ENCODE peak calls at places on chromosome 4, in nine cellular contexts. J, M, V, G, O, D, W, X and Y are unnamed samples.

GRCh38 chr4:37243061-37243460 is 1.5 kb upstream of the NWD2 start:
- DNase-seq in D (no peak), J (no peak), X (no peak), M (no peak), G (no peak), O (no peak), V (no peak), W (no peak), Y (no peak)

GRCh38 chr4:136562842-136563241 is 969.5 kb downstream of the PCDH18 start:
- DNase-seq in W (no peak), O (no peak), X (peak; percentile 47), J (no peak), M (no peak), G (no peak), D (no peak), V (no peak), Y (no peak)

GRCh38 chr4:175071123-175071522 is 153.0 kb downstream of the ADAM29 start:
- DNase-seq in O (no peak), D (no peak), J (no peak), M (no peak), G (no peak), V (no peak), X (no peak), W (no peak), Y (no peak)

GRCh38 chr4:6840062-6840976 is 57.8 kb downstream of the KIAA0232 start:
- DNase-seq in J (no peak), V (no peak), G (no peak), O (no peak), D (no peak), X (peak; percentile 53), M (peak; percentile 73), W (no peak), Y (no peak)

GRCh38 chr4:81839347-81840042 is 367.8 kb upstream of the RASGEF1B start:
- DNase-seq in G (peak; percentile 53), J (no peak), W (no peak), D (no peak), O (no peak), V (peak; percentile 17), M (no peak), X (no peak), Y (no peak)

GRCh38 chr4:182495111-182495510 is 251.9 kb downstream of the TENM3 start:
- DNase-seq in X (no peak), M (no peak), D (no peak), O (no peak), V (no peak), W (no peak), G (no peak), J (no peak), Y (no peak)

GRCh38 chr4:59855630-59856352 is 1344.3 kb upstream of the ADGRL3 start:
- DNase-seq in O (no peak), M (no peak), J (no peak), X (no peak), V (no peak), G (no peak), D (no peak), W (no peak), Y (no peak)

GRCh38 chr4:54746228-54746627 is 88.5 kb downstream of the KIT start:
- DNase-seq in V (no peak), O (no peak), D (no peak), W (no peak), G (no peak), X (peak; percentile 9), J (no peak), M (no peak), Y (no peak)

GRCh38 chr4:188623314-188623854 is 484.1 kb downstream of the TRIML1 start:
- DNase-seq in V (no peak), J (no peak), X (no peak), W (no peak), M (no peak), O (no peak), G (no peak), D (no peak), Y (no peak)

GRCh38 chr4:125198916-125199315 is 115.8 kb upstream of the FAT4 start:
- DNase-seq in O (no peak), J (peak; percentile 80), G (no peak), X (peak; percentile 13), D (no peak), V (peak; percentile 50), M (peak; percentile 22), W (no peak), Y (no peak)

GRCh38 chr4:155809835-155810234 is 51.0 kb downstream of the GUCY1B1 start:
- DNase-seq in D (peak; percentile 52), W (peak; percentile 28), V (peak; percentile 85), G (peak; percentile 29), J (peak; percentile 29), M (peak; percentile 88), O (peak; percentile 3), X (peak; percentile 77), Y (peak; percentile 72)

GRCh38 chr4:123397276-123398150 is 918 bp downstream of the SPRY1 start:
- DNase-seq in J (no peak), D (peak; percentile 73), V (peak; percentile 69), X (peak; percentile 31), G (peak; percentile 53), W (no peak), M (peak; percentile 80), O (no peak), Y (no peak)

GRCh38 chr4:175970734-175971133 is 94.9 kb upstream of the WDR17 start:
- DNase-seq in W (no peak), D (no peak), X (no peak), V (no peak), J (no peak), O (no peak), G (no peak), M (no peak), Y (no peak)

GRCh38 chr4:141711211-141711610 is 74.8 kb downstream of the IL15 start:
- DNase-seq in M (peak; percentile 43), G (peak; percentile 11), O (no peak), W (no peak), X (peak; percentile 6), J (no peak), D (no peak), V (peak; percentile 49), Y (no peak)

GRCh38 chr4:122932763-122933162 is 10.4 kb upstream of the NUDT6 start:
- DNase-seq in D (no peak), X (no peak), O (no peak), J (no peak), M (no peak), W (no peak), G (no peak), V (no peak), Y (no peak)

GRCh38 chr4:123892368-123892961 is 495.9 kb downstream of the SPRY1 start:
- DNase-seq in V (no peak), J (no peak), M (peak; percentile 31), G (no peak), W (no peak), O (no peak), X (no peak), D (no peak), Y (no peak)